ENCODE peak calls at places on chromosomes 11 and 22, in nine cellular contexts. A is CD8-positive, alpha-beta memory T cell; G is amniotic stem cell; D is A549; K is lower lobe of right lung; C is left ventricle myocardium inferior; T is COR-L47; P is testis; Z is CD4-positive, alpha-beta memory T cell. E is an unnamed sample.
A peak's percentile ranks its signal among the peaks of the same experiment; 100 is the strongest.

GRCh38 chr11:48103621-48104561 is 112.7 kb upstream of the OR4B1 start:
- DNase-seq in C (no peak), T (no peak), D (no peak), A (no peak), Z (no peak), K (no peak), G (no peak), P (no peak), E (no peak)

GRCh38 chr11:13118691-13119090 is 109.6 kb downstream of the RASSF10 start:
- DNase-seq in D (no peak), G (no peak), A (no peak), T (no peak), K (no peak), C (no peak), Z (no peak), P (no peak), E (no peak)

GRCh38 chr11:128544625-128545024 is 42.7 kb downstream of the ETS1 start:
- DNase-seq in A (no peak), D (no peak), P (no peak), Z (no peak), G (no peak), K (no peak), C (no peak), T (peak; percentile 46), E (no peak)

GRCh38 chr22:39997939-39998726 is 3.4 kb downstream of the FAM83F start:
- DNase-seq in T (peak; percentile 94), Z (no peak), A (no peak), G (no peak), C (peak; percentile 35), P (peak; percentile 91), K (no peak), D (peak; percentile 18), E (no peak)

GRCh38 chr11:128492903-128493569 is 94.3 kb downstream of the ETS1 start:
- DNase-seq in A (peak; percentile 53), C (no peak), Z (peak; percentile 67), D (no peak), K (no peak), G (no peak), T (no peak), P (no peak), E (no peak)

GRCh38 chr22:42786606-42787356 is 66.1 kb upstream of the A4GALT start:
- DNase-seq in G (no peak), C (no peak), Z (no peak), P (no peak), T (no peak), A (no peak), D (no peak), K (no peak), E (no peak)

GRCh38 chr11:61930936-61931335 is 13.6 kb upstream of the RAB3IL1 start:
- DNase-seq in T (no peak), G (no peak), Z (no peak), A (no peak), K (no peak), C (no peak), P (no peak), D (no peak), E (no peak)

GRCh38 chr11:75508051-75508561 is 17.6 kb downstream of the GDPD5 start:
- DNase-seq in A (peak; percentile 70), K (no peak), G (no peak), T (no peak), C (no peak), P (no peak), D (no peak), Z (peak; percentile 89), E (no peak)

GRCh38 chr11:105456950-105457349 is 152.9 kb upstream of the GRIA4 start:
- DNase-seq in Z (no peak), D (no peak), C (no peak), G (no peak), T (no peak), P (no peak), K (no peak), A (no peak), E (no peak)